ENCODE peak calls at places on chromosomes 16 and 17, in nine cellular contexts. One of them, this sample, is unnamed.

GRCh38 chr16:5319799-5320198 is 222.2 kb upstream of the EEF2KMT start:
- DNase-seq in bronchial epithelial cell: no peak
- DNase-seq in AG09319: no peak
- DNase-seq in A549: no peak
- DNase-seq in WTC11: no peak
- DNase-seq in dorsolateral prefrontal cortex: no peak
- DNase-seq in B cell: no peak
- DNase-seq in esophagus squamous epithelium: no peak
- DNase-seq in HFF-Myc: no peak
- DNase-seq in this sample: no peak

GRCh38 chr17:60901806-60902205 is 224.2 kb downstream of the BCAS3 start:
- DNase-seq in dorsolateral prefrontal cortex: no peak
- DNase-seq in bronchial epithelial cell: peak; percentile 87
- DNase-seq in B cell: no peak
- DNase-seq in WTC11: no peak
- DNase-seq in AG09319: peak; percentile 37
- DNase-seq in A549: no peak
- DNase-seq in esophagus squamous epithelium: no peak
- DNase-seq in HFF-Myc: no peak
- DNase-seq in this sample: no peak

GRCh38 chr16:7246578-7246977 is 86.1 kb upstream of the RBFOX1 start:
- DNase-seq in A549: no peak
- DNase-seq in AG09319: no peak
- DNase-seq in HFF-Myc: no peak
- DNase-seq in esophagus squamous epithelium: no peak
- DNase-seq in B cell: no peak
- DNase-seq in dorsolateral prefrontal cortex: no peak
- DNase-seq in WTC11: no peak
- DNase-seq in bronchial epithelial cell: no peak
- DNase-seq in this sample: peak; percentile 36

GRCh38 chr17:42553866-42554249 is 1.1 kb downstream of the HSD17B1 start:
- DNase-seq in AG09319: no peak
- DNase-seq in esophagus squamous epithelium: no peak
- DNase-seq in A549: no peak
- DNase-seq in WTC11: no peak
- DNase-seq in bronchial epithelial cell: peak; percentile 32
- DNase-seq in dorsolateral prefrontal cortex: no peak
- DNase-seq in HFF-Myc: no peak
- DNase-seq in B cell: peak; percentile 51
- DNase-seq in this sample: no peak

GRCh38 chr17:2176484-2177175 is 121.7 kb downstream of the HIC1 start:
- DNase-seq in A549: no peak
- DNase-seq in dorsolateral prefrontal cortex: no peak
- DNase-seq in WTC11: no peak
- DNase-seq in bronchial epithelial cell: no peak
- DNase-seq in AG09319: no peak
- DNase-seq in esophagus squamous epithelium: no peak
- DNase-seq in B cell: no peak
- DNase-seq in HFF-Myc: no peak
- DNase-seq in this sample: no peak

GRCh38 chr16:11207646-11208045 is 48.4 kb downstream of the SOCS1 start:
- DNase-seq in esophagus squamous epithelium: no peak
- DNase-seq in A549: no peak
- DNase-seq in B cell: no peak
- DNase-seq in AG09319: no peak
- DNase-seq in bronchial epithelial cell: no peak
- DNase-seq in HFF-Myc: no peak
- DNase-seq in WTC11: no peak
- DNase-seq in dorsolateral prefrontal cortex: no peak
- DNase-seq in this sample: no peak

GRCh38 chr16:69150146-69150865 is 17.9 kb downstream of the UTP4 start:
- DNase-seq in HFF-Myc: peak; percentile 71
- DNase-seq in B cell: peak; percentile 73
- DNase-seq in WTC11: peak; percentile 56
- DNase-seq in AG09319: peak; percentile 60
- DNase-seq in dorsolateral prefrontal cortex: peak; percentile 33
- DNase-seq in esophagus squamous epithelium: no peak
- DNase-seq in A549: peak; percentile 76
- DNase-seq in bronchial epithelial cell: peak; percentile 65
- DNase-seq in this sample: peak; percentile 53

GRCh38 chr16:29729116-29729521 is 16.7 kb downstream of the C16orf54 start:
- DNase-seq in AG09319: no peak
- DNase-seq in A549: peak; percentile 68
- DNase-seq in B cell: no peak
- DNase-seq in esophagus squamous epithelium: no peak
- DNase-seq in HFF-Myc: peak; percentile 21
- DNase-seq in bronchial epithelial cell: peak; percentile 52
- DNase-seq in dorsolateral prefrontal cortex: peak; percentile 45
- DNase-seq in WTC11: no peak
- DNase-seq in this sample: no peak

GRCh38 chr17:34365340-34365739 is 2.3 kb upstream of the CCL1 start:
- DNase-seq in AG09319: no peak
- DNase-seq in dorsolateral prefrontal cortex: no peak
- DNase-seq in B cell: no peak
- DNase-seq in esophagus squamous epithelium: no peak
- DNase-seq in HFF-Myc: no peak
- DNase-seq in A549: no peak
- DNase-seq in bronchial epithelial cell: no peak
- DNase-seq in WTC11: no peak
- DNase-seq in this sample: no peak

GRCh38 chr17:44086364-44087311 is 16.1 kb downstream of the G6PC3 start:
- DNase-seq in B cell: no peak
- DNase-seq in HFF-Myc: peak; percentile 81
- DNase-seq in A549: peak; percentile 87
- DNase-seq in WTC11: no peak
- DNase-seq in AG09319: peak; percentile 64
- DNase-seq in esophagus squamous epithelium: no peak
- DNase-seq in bronchial epithelial cell: peak; percentile 94
- DNase-seq in dorsolateral prefrontal cortex: no peak
- DNase-seq in this sample: no peak

GRCh38 chr17:55607736-55608341 is 96.6 kb upstream of the SMIM36 start:
- DNase-seq in AG09319: peak; percentile 69
- DNase-seq in HFF-Myc: peak; percentile 66
- DNase-seq in WTC11: no peak
- DNase-seq in esophagus squamous epithelium: no peak
- DNase-seq in dorsolateral prefrontal cortex: no peak
- DNase-seq in A549: peak; percentile 81
- DNase-seq in B cell: no peak
- DNase-seq in bronchial epithelial cell: peak; percentile 32
- DNase-seq in this sample: no peak

GRCh38 chr17:59067756-59068155 is 38.9 kb downstream of the TRIM37 start:
- DNase-seq in dorsolateral prefrontal cortex: no peak
- DNase-seq in HFF-Myc: no peak
- DNase-seq in WTC11: no peak
- DNase-seq in B cell: no peak
- DNase-seq in A549: no peak
- DNase-seq in esophagus squamous epithelium: no peak
- DNase-seq in bronchial epithelial cell: no peak
- DNase-seq in AG09319: no peak
- DNase-seq in this sample: no peak

GRCh38 chr17:49254066-49254465 is 23.5 kb upstream of the PHOSPHO1 start:
- DNase-seq in B cell: no peak
- DNase-seq in A549: no peak
- DNase-seq in esophagus squamous epithelium: no peak
- DNase-seq in dorsolateral prefrontal cortex: no peak
- DNase-seq in bronchial epithelial cell: no peak
- DNase-seq in WTC11: no peak
- DNase-seq in AG09319: no peak
- DNase-seq in HFF-Myc: no peak
- DNase-seq in this sample: no peak
- TF ChIP-seq CTCF in B cell: no peak
- TF ChIP-seq CTCF in A549: no peak
- TF ChIP-seq CTCF in esophagus squamous epithelium: no peak
- TF ChIP-seq CTCF in dorsolateral prefrontal cortex: no peak
- TF ChIP-seq CTCF in bronchial epithelial cell: no peak
- TF ChIP-seq CTCF in WTC11: no peak
- TF ChIP-seq CTCF in AG09319: no peak
- TF ChIP-seq CTCF in HFF-Myc: no peak
- TF ChIP-seq CTCF in this sample: no peak

DNA sequence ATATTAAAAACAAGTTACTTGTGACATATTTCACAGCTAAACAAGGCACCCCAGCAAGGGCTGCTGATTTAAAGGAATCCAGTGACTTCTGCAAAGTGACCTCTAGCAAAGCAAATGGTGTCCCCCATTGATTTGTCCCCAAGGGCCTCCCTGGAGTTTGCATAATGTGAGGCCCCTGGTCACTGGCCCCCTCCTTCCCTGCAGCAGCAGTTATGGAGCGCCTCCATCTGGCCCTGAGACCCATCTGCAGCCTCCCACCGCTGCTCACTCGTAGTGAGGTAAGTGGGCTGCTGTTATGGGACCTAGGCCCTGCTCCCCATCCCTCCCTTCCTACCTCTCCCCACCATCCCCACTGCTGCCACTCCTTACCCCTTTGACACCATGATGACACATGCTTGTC is 19.6 kb upstream of the EEF2K start:
- DNase-seq in HFF-Myc: no peak
- DNase-seq in bronchial epithelial cell: no peak
- DNase-seq in dorsolateral prefrontal cortex: no peak
- DNase-seq in esophagus squamous epithelium: no peak
- DNase-seq in B cell: no peak
- DNase-seq in A549: peak; percentile 48
- DNase-seq in AG09319: no peak
- DNase-seq in WTC11: peak; percentile 80
- DNase-seq in this sample: no peak
- TF ChIP-seq CTCF in HFF-Myc: peak; percentile 34
- TF ChIP-seq CTCF in bronchial epithelial cell: peak; percentile 2
- TF ChIP-seq CTCF in dorsolateral prefrontal cortex: no peak
- TF ChIP-seq CTCF in esophagus squamous epithelium: no peak
- TF ChIP-seq CTCF in B cell: no peak
- TF ChIP-seq CTCF in A549: no peak
- TF ChIP-seq CTCF in AG09319: no peak
- TF ChIP-seq CTCF in WTC11: peak; percentile 43
- TF ChIP-seq CTCF in this sample: peak; percentile 40

DNA sequence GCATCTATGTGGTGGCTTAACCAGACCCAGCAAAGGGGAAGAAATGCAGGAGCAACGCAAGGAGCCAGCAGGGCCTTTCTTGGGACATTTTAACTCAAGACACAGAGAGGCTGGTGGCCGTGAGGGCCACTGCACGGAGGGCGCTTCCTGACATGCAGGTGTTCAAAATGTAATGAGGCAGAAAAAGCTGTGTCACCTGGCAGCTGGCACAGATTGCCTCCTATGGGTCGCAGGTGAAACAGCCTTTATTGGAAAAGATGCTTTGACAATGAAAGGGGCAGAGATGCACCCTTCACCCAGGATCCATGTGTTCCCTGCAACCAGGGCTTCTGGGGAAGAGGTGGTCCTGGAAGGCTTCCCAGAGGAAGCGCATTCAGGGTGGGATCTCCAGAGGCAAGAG is 219.3 kb downstream of the XYLT1 start:
- DNase-seq in dorsolateral prefrontal cortex: no peak
- DNase-seq in AG09319: no peak
- DNase-seq in esophagus squamous epithelium: no peak
- DNase-seq in WTC11: no peak
- DNase-seq in B cell: no peak
- DNase-seq in bronchial epithelial cell: no peak
- DNase-seq in HFF-Myc: no peak
- DNase-seq in A549: no peak
- DNase-seq in this sample: no peak
- TF ChIP-seq CTCF in dorsolateral prefrontal cortex: no peak
- TF ChIP-seq CTCF in AG09319: no peak
- TF ChIP-seq CTCF in esophagus squamous epithelium: no peak
- TF ChIP-seq CTCF in WTC11: no peak
- TF ChIP-seq CTCF in B cell: no peak
- TF ChIP-seq CTCF in bronchial epithelial cell: no peak
- TF ChIP-seq CTCF in HFF-Myc: no peak
- TF ChIP-seq CTCF in A549: no peak
- TF ChIP-seq CTCF in this sample: no peak

DNA sequence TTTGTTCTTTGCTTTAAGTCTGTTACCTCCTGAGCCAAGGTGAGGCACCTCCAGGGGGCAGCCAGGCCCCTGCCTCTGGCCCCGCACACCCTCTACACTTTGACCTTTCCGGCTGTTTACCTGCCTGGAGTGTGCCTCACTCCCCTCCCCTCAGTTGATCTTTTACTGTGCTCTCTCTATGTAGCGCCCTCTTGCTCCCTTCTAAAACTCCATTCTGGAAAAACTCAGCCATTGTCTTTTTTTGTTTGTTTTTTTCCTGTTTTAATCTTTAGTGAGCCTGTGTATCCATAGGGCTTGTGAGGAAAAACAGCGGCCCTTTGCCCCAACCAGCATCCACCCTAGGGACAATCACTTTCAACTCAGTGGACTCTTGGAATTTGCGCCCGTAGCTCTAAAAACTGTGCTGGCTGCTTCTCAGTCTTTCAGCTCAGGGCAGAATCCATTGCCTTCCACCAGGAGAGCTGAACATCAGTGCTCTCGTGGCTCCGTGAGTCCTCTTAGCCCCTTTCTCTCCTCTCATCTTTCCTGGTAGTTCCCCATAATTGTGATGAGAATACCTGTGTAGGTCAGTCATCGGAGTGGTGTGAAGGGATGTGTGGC is 4.3 kb downstream of the AMDHD2 start:
- DNase-seq in WTC11: no peak
- DNase-seq in dorsolateral prefrontal cortex: no peak
- DNase-seq in HFF-Myc: no peak
- DNase-seq in bronchial epithelial cell: no peak
- DNase-seq in AG09319: no peak
- DNase-seq in A549: no peak
- DNase-seq in esophagus squamous epithelium: no peak
- DNase-seq in B cell: no peak
- DNase-seq in this sample: no peak
- TF ChIP-seq CTCF in WTC11: no peak
- TF ChIP-seq CTCF in dorsolateral prefrontal cortex: no peak
- TF ChIP-seq CTCF in HFF-Myc: no peak
- TF ChIP-seq CTCF in bronchial epithelial cell: no peak
- TF ChIP-seq CTCF in AG09319: no peak
- TF ChIP-seq CTCF in A549: no peak
- TF ChIP-seq CTCF in esophagus squamous epithelium: no peak
- TF ChIP-seq CTCF in B cell: no peak
- TF ChIP-seq CTCF in this sample: no peak